ENCODE peak calls at places on chromosomes 7 and 10, in nine cellular contexts. R is lung; D is lower lobe of right lung; A is thoracic aorta; I is CD4-positive, alpha-beta memory T cell; S is SJSA1; Y is neuronal stem cell; U is endodermal cell; L is AG04450. K is an unnamed sample.

GRCh38 chr7:29017666-29018065 is 59.5 kb upstream of the TRIL start:
- DNase-seq in A (no peak), R (no peak), I (no peak), S (no peak), U (no peak), D (no peak), Y (no peak), L (no peak), K (no peak)

GRCh38 chr7:111103678-111104274 is 12.8 kb downstream of the LRRN3 start:
- DNase-seq in U (no peak), L (no peak), R (no peak), S (no peak), D (no peak), Y (no peak), I (no peak), A (no peak), K (no peak)

GRCh38 chr7:144606231-144606630 is 202.7 kb upstream of the NOBOX start:
- DNase-seq in S (no peak), U (no peak), R (no peak), L (no peak), I (no peak), D (no peak), A (no peak), Y (no peak), K (no peak)

GRCh38 chr7:101947899-101948298 is 130.5 kb downstream of the CUX1 start:
- DNase-seq in S (no peak), Y (no peak), U (no peak), L (no peak), A (no peak), I (no peak), R (no peak), D (no peak), K (no peak)

GRCh38 chr7:111364413-111364812 is 197.9 kb downstream of the IMMP2L start:
- DNase-seq in I (no peak), L (peak; percentile 42), D (no peak), Y (no peak), A (no peak), U (no peak), R (no peak), S (peak; percentile 37), K (no peak)

GRCh38 chr10:21293518-21294356 is 231.7 kb downstream of the SKIDA1 start:
- DNase-seq in D (no peak), L (no peak), Y (peak; percentile 27), R (no peak), A (no peak), I (no peak), S (no peak), U (peak; percentile 83), K (no peak)

GRCh38 chr10:86721232-86721631 is 35.2 kb upstream of the BMPR1A start:
- DNase-seq in S (no peak), I (no peak), U (no peak), L (no peak), D (no peak), Y (no peak), R (no peak), A (no peak), K (no peak)

GRCh38 chr7:82444220-82445049 is 858 bp upstream of the CACNA2D1 start:
- DNase-seq in Y (peak; percentile 33), A (no peak), I (no peak), S (no peak), L (no peak), D (no peak), R (no peak), U (no peak), K (no peak)

GRCh38 chr7:22417841-22418240 is 60.9 kb upstream of the RAPGEF5 start:
- DNase-seq in R (no peak), A (no peak), L (no peak), S (no peak), D (no peak), I (no peak), U (no peak), Y (no peak), K (no peak)

GRCh38 chr7:139105037-139105382 is 4.5 kb downstream of the ZC3HAV1 start:
- DNase-seq in R (no peak), Y (no peak), S (no peak), L (no peak), U (no peak), A (no peak), I (no peak), D (no peak), K (no peak)

GRCh38 chr10:75449320-75450061 is 18.1 kb downstream of the LRMDA start:
- DNase-seq in R (no peak), D (no peak), U (no peak), Y (no peak), A (no peak), S (no peak), I (no peak), L (no peak), K (no peak)

GRCh38 chr7:151598045-151598444 is 78.3 kb upstream of the RHEB start:
- DNase-seq in U (no peak), L (peak; percentile 73), A (no peak), Y (no peak), S (peak; percentile 87), I (no peak), D (no peak), R (no peak), K (no peak)

GRCh38 chr7:135789956-135790355 is 41.3 kb upstream of the FAM180A start:
- DNase-seq in A (no peak), R (no peak), L (no peak), D (no peak), S (no peak), U (peak; percentile 15), I (no peak), Y (no peak), K (no peak)

GRCh38 chr7:154425326-154425725 is 373.1 kb downstream of the DPP6 start:
- DNase-seq in A (no peak), L (no peak), I (no peak), D (no peak), Y (peak; percentile 38), U (no peak), S (no peak), R (no peak), K (no peak)

GRCh38 chr7:68535266-68535665 is 1063.0 kb upstream of the AUTS2 start:
- DNase-seq in D (no peak), U (no peak), S (no peak), R (no peak), I (no peak), Y (no peak), L (no peak), A (no peak), K (no peak)

GRCh38 chr10:63673846-63674245 is 152.6 kb downstream of the REEP3 start:
- DNase-seq in S (no peak), L (no peak), I (no peak), D (no peak), Y (no peak), R (no peak), A (no peak), U (no peak), K (no peak)
- H3K9me3 ChIP-seq in S (no peaks in the 10 kb centered on the region), L (no peaks in the 10 kb centered on the region), I (no peaks in the 10 kb centered on the region), D (no peaks in the 10 kb centered on the region), Y (no peaks in the 10 kb centered on the region), R (no peaks in the 10 kb centered on the region), A (no peaks in the 10 kb centered on the region), U (no peaks in the 10 kb centered on the region), K (no peaks in the 10 kb centered on the region)

GRCh38 chr7:131074043-131074442 is 253.6 kb upstream of the MKLN1 start:
- DNase-seq in S (no peak), A (no peak), U (no peak), I (no peak), D (no peak), Y (no peak), L (no peak), R (no peak), K (no peak)

GRCh38 chr7:131072505-131073091 is 255.1 kb upstream of the MKLN1 start:
- DNase-seq in A (no peak), L (no peak), Y (no peak), S (peak; percentile 56), U (peak; percentile 82), D (no peak), R (no peak), I (no peak), K (no peak)

GRCh38 chr7:131076032-131076431 is 251.6 kb upstream of the MKLN1 start:
- DNase-seq in U (no peak), Y (no peak), A (no peak), I (no peak), S (no peak), L (peak; percentile 55), D (no peak), R (no peak), K (no peak)

GRCh38 chr7:131075406-131075805 is 252.3 kb upstream of the MKLN1 start:
- DNase-seq in A (no peak), L (no peak), Y (no peak), R (no peak), I (no peak), S (no peak), U (no peak), D (no peak), K (no peak)

DNA sequence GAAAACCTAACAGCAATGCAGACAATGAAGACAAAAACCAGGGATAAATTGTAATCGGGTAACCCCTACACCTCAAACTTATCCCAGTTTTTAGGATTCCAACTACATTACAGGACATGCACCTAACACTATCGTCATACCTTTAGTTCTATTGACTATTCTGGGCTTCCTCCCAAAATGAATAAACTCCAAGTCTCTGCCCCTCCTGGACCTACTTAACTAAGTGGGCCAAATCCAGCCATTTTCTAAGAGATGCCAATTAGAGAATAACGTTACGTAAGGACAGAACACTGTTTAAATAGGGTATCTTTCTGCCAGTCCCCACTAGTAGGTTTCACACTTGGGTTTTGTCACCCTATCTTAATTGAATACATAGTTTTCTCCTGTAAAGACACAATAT is 253.1 kb upstream of the MKLN1 start:
- DNase-seq in D (no peak), Y (no peak), U (no peak), R (no peak), S (no peak), A (no peak), I (no peak), L (no peak), K (no peak)
- H3K27ac ChIP-seq in D (no peak overlapping the region), Y (no peak overlapping the region), U (no peak overlapping the region), R (no peak overlapping the region), S (no peak overlapping the region), A (no peak overlapping the region), I (no peak overlapping the region), L (no peak overlapping the region), K (no peak overlapping the region)

GRCh38 chr7:6675807-6676405 is 30.8 kb downstream of the ZNF12 start:
- DNase-seq in D (no peak), R (no peak), A (no peak), Y (no peak), U (no peak), S (no peak), I (no peak), L (no peak), K (no peak)
- H3K9me3 ChIP-seq in D (peaks cover 85% of the 10 kb centered on the region), R (peaks cover 70% of the 10 kb centered on the region), A (peaks cover 82% of the 10 kb centered on the region), Y (peaks cover 44% of the 10 kb centered on the region), U (peaks cover 82% of the 10 kb centered on the region), S (peaks cover 35% of the 10 kb centered on the region), I (peaks cover 62% of the 10 kb centered on the region), L (peaks cover 64% of the 10 kb centered on the region), K (peaks cover 50% of the 10 kb centered on the region)

GRCh38 chr7:15580604-15581351 is 19.0 kb upstream of the AGMO start:
- DNase-seq in D (no peak), Y (no peak), R (no peak), U (no peak), I (no peak), L (no peak), S (no peak), A (no peak), K (no peak)
- H3K27ac ChIP-seq in D (no peak overlapping the region), Y (no peak overlapping the region), R (no peak overlapping the region), U (no peak overlapping the region), I (no peak overlapping the region), L (no peak overlapping the region), S (no peak overlapping the region), A (no peak overlapping the region), K (no peak overlapping the region)